ENCODE peak calls at places on chromosome 1, in six cellular contexts. One of them, this sample, is unnamed.
A peak's percentile ranks its signal among the peaks of the same experiment; 100 is the strongest.

GRCh38 chr1:56052090-56052489 is 527.3 kb downstream of the PLPP3 start:
- DNase-seq in Kasumi-1: no peak
- DNase-seq in cardiac fibroblast: no peak
- DNase-seq in small intestine: no peak
- DNase-seq in heart right ventricle: no peak
- DNase-seq in cardiac muscle cell: peak; percentile 29
- DNase-seq in this sample: no peak

GRCh38 chr1:6280761-6281451 is 20.0 kb upstream of the GPR153 start:
- DNase-seq in Kasumi-1: no peak
- DNase-seq in cardiac fibroblast: no peak
- DNase-seq in small intestine: peak; percentile 15
- DNase-seq in heart right ventricle: no peak
- DNase-seq in cardiac muscle cell: peak; percentile 65
- DNase-seq in this sample: no peak

GRCh38 chr1:27970401-27970800 is 10.6 kb downstream of the XKR8 start:
- DNase-seq in Kasumi-1: peak; percentile 69
- DNase-seq in cardiac fibroblast: peak; percentile 86
- DNase-seq in small intestine: no peak
- DNase-seq in heart right ventricle: no peak
- DNase-seq in cardiac muscle cell: no peak
- DNase-seq in this sample: no peak

GRCh38 chr1:63152572-63152971 is 169.8 kb upstream of the FOXD3 start:
- DNase-seq in Kasumi-1: no peak
- DNase-seq in cardiac fibroblast: no peak
- DNase-seq in small intestine: no peak
- DNase-seq in heart right ventricle: no peak
- DNase-seq in cardiac muscle cell: no peak
- DNase-seq in this sample: no peak

GRCh38 chr1:221182791-221183533 is 303.7 kb downstream of the HLX start:
- DNase-seq in Kasumi-1: peak; percentile 56
- DNase-seq in cardiac fibroblast: no peak
- DNase-seq in small intestine: no peak
- DNase-seq in heart right ventricle: no peak
- DNase-seq in cardiac muscle cell: no peak
- DNase-seq in this sample: no peak

GRCh38 chr1:183739082-183739481 is 65.8 kb upstream of the RGL1 start:
- DNase-seq in Kasumi-1: no peak
- DNase-seq in cardiac fibroblast: no peak
- DNase-seq in small intestine: no peak
- DNase-seq in heart right ventricle: no peak
- DNase-seq in cardiac muscle cell: no peak
- DNase-seq in this sample: no peak

GRCh38 chr1:159289059-159289458 is 13.1 kb upstream of the FCER1A start:
- DNase-seq in Kasumi-1: no peak
- DNase-seq in cardiac fibroblast: no peak
- DNase-seq in small intestine: no peak
- DNase-seq in heart right ventricle: no peak
- DNase-seq in cardiac muscle cell: no peak
- DNase-seq in this sample: no peak

GRCh38 chr1:41476807-41477361 is 7.6 kb downstream of the EDN2 start:
- DNase-seq in Kasumi-1: no peak
- DNase-seq in cardiac fibroblast: peak; percentile 56
- DNase-seq in small intestine: peak; percentile 98
- DNase-seq in heart right ventricle: peak; percentile 61
- DNase-seq in cardiac muscle cell: no peak
- DNase-seq in this sample: no peak

GRCh38 chr1:15207031-15207828 is 39.8 kb upstream of the FHAD1 start:
- DNase-seq in Kasumi-1: no peak
- DNase-seq in cardiac fibroblast: no peak
- DNase-seq in small intestine: no peak
- DNase-seq in heart right ventricle: no peak
- DNase-seq in cardiac muscle cell: peak; percentile 28
- DNase-seq in this sample: no peak

GRCh38 chr1:160101037-160101716 is 2.8 kb upstream of the IGSF8 start:
- DNase-seq in Kasumi-1: peak; percentile 88
- DNase-seq in cardiac fibroblast: peak; percentile 73
- DNase-seq in small intestine: peak; percentile 62
- DNase-seq in heart right ventricle: peak; percentile 79
- DNase-seq in cardiac muscle cell: peak; percentile 87
- DNase-seq in this sample: peak; percentile 90

GRCh38 chr1:7852778-7853177 is at the start of gene UTS2:
- DNase-seq in Kasumi-1: no peak
- DNase-seq in cardiac fibroblast: no peak
- DNase-seq in small intestine: no peak
- DNase-seq in heart right ventricle: no peak
- DNase-seq in cardiac muscle cell: no peak
- DNase-seq in this sample: no peak

GRCh38 chr1:9615316-9616063 is 26.8 kb downstream of the TMEM201 start:
- DNase-seq in Kasumi-1: peak; percentile 62
- DNase-seq in cardiac fibroblast: peak; percentile 56
- DNase-seq in small intestine: peak; percentile 43
- DNase-seq in heart right ventricle: no peak
- DNase-seq in cardiac muscle cell: peak; percentile 51
- DNase-seq in this sample: peak; percentile 55

GRCh38 chr1:33972676-33973395 is 109.0 kb downstream of the HMGB4 start:
- DNase-seq in Kasumi-1: no peak
- DNase-seq in cardiac fibroblast: no peak
- DNase-seq in small intestine: no peak
- DNase-seq in heart right ventricle: peak; percentile 77
- DNase-seq in cardiac muscle cell: no peak
- DNase-seq in this sample: no peak

This sample was measured in hepatocyte.